ENCODE peak calls at places on chromosomes 5 and 9, in five cellular contexts. F is cardiac fibroblast, X is IMR-90, D is astrocyte of the cerebellum, R is astrocyte of the spinal cord. E is an unnamed sample.

GRCh38 chr9:5688109-5688508 is 59.2 kb downstream of the RIC1 start:
- DNase-seq in F (peak), R (peak), X (peak), D (no peak), E (no peak)

GRCh38 chr9:127926961-127927456 is 3.6 kb downstream of the PIP5KL1 start:
- DNase-seq in D (no peak), X (no peak), R (no peak), F (no peak), E (no peak)

GRCh38 chr5:8773091-8773615 is 772.7 kb downstream of the SEMA5A start:
- DNase-seq in D (peak), X (no peak), F (no peak), R (no peak), E (no peak)

GRCh38 chr5:43780586-43780985 is 177.6 kb downstream of the NNT start:
- DNase-seq in X (peak), R (peak), F (peak), D (peak), E (no peak)

GRCh38 chr9:112378441-112379176 is 1.3 kb upstream of the HSDL2 start:
- DNase-seq in F (peak), R (no peak), D (no peak), X (no peak), E (no peak)

GRCh38 chr5:177403194-177403825 is 2.8 kb upstream of the PFN3 start:
- DNase-seq in D (no peak), X (peak), R (no peak), F (no peak), E (no peak)

GRCh38 chr9:135087489-135087791 is at the start of gene OLFM1:
- DNase-seq in F (peak), R (peak), D (no peak), X (peak), E (no peak)

GRCh38 chr5:151569132-151570046 is 21.7 kb downstream of the FAT2 start:
- DNase-seq in X (no peak), R (no peak), D (no peak), F (peak), E (no peak)

GRCh38 chr9:18890372-18890771 is 142.6 kb downstream of the SAXO1 start:
- DNase-seq in R (peak), D (no peak), X (peak), F (peak), E (no peak)

GRCh38 chr9:134559013-134559412 is 82.6 kb upstream of the COL5A1 start:
- DNase-seq in D (no peak), F (no peak), R (no peak), X (no peak), E (no peak)

GRCh38 chr9:14158911-14159310 is 155.0 kb downstream of the NFIB start:
- DNase-seq in R (peak), X (peak), F (peak), D (no peak), E (no peak)

GRCh38 chr9:130306826-130307666 is 41.5 kb downstream of the HMCN2 start:
- DNase-seq in R (no peak), D (no peak), F (no peak), X (no peak), E (no peak)

GRCh38 chr5:155514105-155514563 is 500.6 kb downstream of the KIF4B start:
- DNase-seq in D (no peak), X (no peak), R (no peak), F (no peak), E (no peak)

GRCh38 chr5:81852277-81853004 is 101.5 kb upstream of the SSBP2 start:
- DNase-seq in R (peak), D (peak), X (peak), F (no peak), E (no peak)

GRCh38 chr5:126015244-126016054 is 407.8 kb upstream of the GRAMD2B start:
- DNase-seq in F (peak), D (peak), X (peak), R (peak), E (no peak)

GRCh38 chr5:176173647-176174046 is 64.6 kb upstream of the SIMC1 start:
- DNase-seq in X (no peak), F (no peak), D (no peak), R (no peak), E (no peak)

GRCh38 chr9:70924380-70924779 is 197.0 kb downstream of the TRPM3 start:
- DNase-seq in R (peak), D (peak), X (peak), F (peak), E (peak)

GRCh38 chr5:103849934-103850333 is 287.3 kb upstream of the NUDT12 start:
- DNase-seq in F (peak), R (peak), D (peak), X (peak), E (peak)

GRCh38 chr5:83718195-83718825 is 2.3 kb downstream of the HAPLN1 start:
- DNase-seq in F (peak), X (peak), D (peak), R (peak), E (peak)

GRCh38 chr5:90824436-90824835 is 265.8 kb downstream of the ADGRV1 start:
- DNase-seq in X (no peak), F (no peak), R (no peak), D (no peak), E (no peak)

GRCh38 chr5:37831821-37832524 is 7.9 kb downstream of the GDNF start:
- DNase-seq in F (peak), X (peak), D (no peak), R (no peak), E (no peak)

GRCh38 chr5:160638141-160638742 is 213.8 kb downstream of the ATP10B start:
- DNase-seq in F (no peak), X (no peak), R (no peak), D (no peak), E (no peak)

GRCh38 chr5:31232273-31232888 is 38.9 kb downstream of the CDH6 start:
- DNase-seq in D (peak), F (peak), R (peak), X (peak), E (peak)

GRCh38 chr5:14011089-14012004 is 66.9 kb upstream of the DNAH5 start:
- DNase-seq in D (peak), R (peak), X (peak), F (peak), E (peak)

GRCh38 chr5:120843390-120843980 is 379.4 kb downstream of the PRR16 start:
- DNase-seq in D (no peak), R (no peak), X (no peak), F (no peak), E (no peak)

GRCh38 chr5:179732918-179733763 is 519 bp downstream of the MAML1 start:
- DNase-seq in X (peak), R (peak), F (no peak), D (no peak), E (no peak)

GRCh38 chr5:133453825-133454224 is 158.5 kb downstream of the FSTL4 start:
- DNase-seq in X (no peak), R (no peak), F (no peak), D (no peak), E (no peak)

GRCh38 chr9:36881316-36882116 is 152.6 kb downstream of the PAX5 start:
- DNase-seq in D (no peak), X (no peak), R (no peak), F (no peak), E (no peak)

GRCh38 chr9:91770229-91770628 is 179.8 kb downstream of the ROR2 start:
- DNase-seq in R (no peak), X (no peak), F (no peak), D (no peak), E (no peak)

GRCh38 chr9:127578627-127578951 is 33.5 kb upstream of the STXBP1 start:
- DNase-seq in F (no peak), D (no peak), X (no peak), R (no peak), E (no peak)

GRCh38 chr5:125489146-125489545 is 742.7 kb upstream of the ZNF608 start:
- DNase-seq in D (no peak), R (no peak), F (no peak), X (no peak), E (no peak)

GRCh38 chr9:113886003-113886324 is 9.9 kb downstream of the ZNF618 start:
- DNase-seq in D (no peak), F (peak), X (peak), R (peak), E (no peak)

GRCh38 chr9:81417885-81418284 is 271.5 kb downstream of the TLE1 start:
- DNase-seq in D (no peak), X (no peak), R (no peak), F (no peak), E (no peak)

GRCh38 chr5:179254638-179255271 is 90.5 kb downstream of the ADAMTS2 start:
- DNase-seq in X (no peak), R (no peak), F (no peak), D (no peak), E (no peak)

GRCh38 chr9:89489548-89490527 is 8.1 kb downstream of the SEMA4D start:
- DNase-seq in F (no peak), X (no peak), R (no peak), D (no peak), E (no peak)

GRCh38 chr5:55668356-55668755 is 43.8 kb downstream of the SLC38A9 start:
- DNase-seq in R (peak), X (peak), D (peak), F (peak), E (peak)

GRCh38 chr5:83724001-83724400 is 3.3 kb upstream of the HAPLN1 start:
- DNase-seq in R (no peak), F (no peak), D (no peak), X (no peak), E (no peak)

GRCh38 chr9:91433180-91433579 is 9.5 kb upstream of the NFIL3 start:
- DNase-seq in X (peak), R (peak), F (peak), D (peak), E (peak)

GRCh38 chr5:167479796-167480195 is 811.6 kb upstream of the WWC1 start:
- DNase-seq in R (peak), D (no peak), F (no peak), X (no peak), E (no peak)
- H3K4me3 ChIP-seq in R (no peak), D (no peak), F (no peak), X (no peak), E (no peak)

GRCh38 chr5:41851116-41851515 is 19.1 kb downstream of the OXCT1 start:
- DNase-seq in F (no peak), D (no peak), X (no peak), R (no peak), E (no peak)

GRCh38 chr5:41857989-41858388 is 12.2 kb downstream of the OXCT1 start:
- DNase-seq in D (no peak), F (no peak), X (no peak), R (no peak), E (no peak)

GRCh38 chr5:41852293-41852692 is 17.9 kb downstream of the OXCT1 start:
- DNase-seq in R (no peak), F (no peak), X (no peak), D (no peak), E (no peak)

GRCh38 chr5:41858890-41859289 is 11.3 kb downstream of the OXCT1 start:
- DNase-seq in R (no peak), X (no peak), F (no peak), D (no peak), E (no peak)

GRCh38 chr5:41856644-41857491 is 13.4 kb downstream of the OXCT1 start:
- DNase-seq in F (peak), R (peak), D (peak), X (peak), E (no peak)
- TF ChIP-seq CTCF in F (peak), R (peak), D (peak), X (peak), E (peak)

DNA sequence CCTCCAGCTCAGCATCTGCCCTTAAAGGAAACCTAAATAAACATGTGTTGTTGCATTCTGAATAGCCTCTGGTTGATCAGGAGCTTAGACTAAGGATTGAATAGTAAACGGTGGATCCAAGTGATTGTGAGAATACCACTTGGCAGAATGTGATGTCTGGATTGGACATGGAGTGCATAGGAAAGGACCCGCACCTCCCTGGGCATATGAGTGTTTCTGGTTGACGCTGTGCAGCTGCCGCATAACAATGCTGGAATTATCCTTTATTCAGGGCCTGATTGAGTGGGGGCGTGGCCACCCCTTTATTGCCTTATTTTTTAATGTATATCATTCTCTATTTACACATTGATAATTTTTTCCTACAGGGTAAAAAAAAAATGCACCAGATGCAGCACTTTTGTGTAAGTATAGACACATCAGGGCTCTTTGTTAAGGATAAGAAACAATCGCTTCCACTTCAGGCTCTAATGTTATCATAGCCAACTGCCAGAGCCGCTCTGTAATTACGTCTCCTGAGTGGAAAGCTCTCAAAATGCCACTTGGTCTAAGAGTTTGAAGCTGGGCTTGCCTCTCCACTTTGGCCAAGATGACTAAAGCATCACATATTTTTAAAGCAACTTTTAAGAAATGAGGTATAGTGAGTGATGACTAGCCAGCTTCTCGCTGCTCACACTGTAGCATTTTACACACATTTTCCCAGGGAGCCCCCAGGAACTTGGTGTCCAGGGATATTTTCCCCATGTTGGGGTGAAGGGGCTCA is 5.7 kb downstream of the FGD3 start:
- DNase-seq in F (peak), R (no peak), D (no peak), X (no peak), E (no peak)
- H3K4me3 ChIP-seq in F (no peak), R (no peak), D (no peak), X (no peak), E (no peak)

GRCh38 chr9:17380126-17380861 is 198.6 kb upstream of the SH3GL2 start:
- DNase-seq in D (no peak), X (no peak), F (no peak), R (no peak), E (no peak)
- TF ChIP-seq CTCF in D (no peak), X (no peak), F (no peak), R (no peak), E (no peak)

DNA sequence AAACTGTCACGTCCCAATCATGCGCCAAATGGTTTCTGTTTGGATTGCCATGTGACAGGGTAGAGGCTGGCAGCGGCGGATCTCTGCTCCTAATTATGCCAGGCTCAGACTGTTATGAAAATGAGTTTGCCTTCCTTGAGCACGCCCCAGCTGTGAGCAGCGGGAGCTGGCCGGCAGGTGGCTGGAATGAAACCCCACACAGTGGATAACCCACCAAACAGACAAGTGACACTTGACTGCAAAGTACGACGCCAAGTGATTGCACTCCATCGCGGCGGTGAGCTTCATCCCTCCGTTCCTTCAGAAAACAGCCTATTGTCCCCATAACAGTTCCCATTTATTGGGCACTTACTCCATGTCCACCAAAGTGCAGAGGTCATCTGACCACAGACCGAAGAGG is 75.4 kb downstream of the CFAP77 start:
- DNase-seq in F (no peak), X (no peak), R (no peak), D (no peak), E (no peak)
- H3K4me3 ChIP-seq in F (no peak), X (no peak), R (no peak), D (no peak), E (no peak)

DNA sequence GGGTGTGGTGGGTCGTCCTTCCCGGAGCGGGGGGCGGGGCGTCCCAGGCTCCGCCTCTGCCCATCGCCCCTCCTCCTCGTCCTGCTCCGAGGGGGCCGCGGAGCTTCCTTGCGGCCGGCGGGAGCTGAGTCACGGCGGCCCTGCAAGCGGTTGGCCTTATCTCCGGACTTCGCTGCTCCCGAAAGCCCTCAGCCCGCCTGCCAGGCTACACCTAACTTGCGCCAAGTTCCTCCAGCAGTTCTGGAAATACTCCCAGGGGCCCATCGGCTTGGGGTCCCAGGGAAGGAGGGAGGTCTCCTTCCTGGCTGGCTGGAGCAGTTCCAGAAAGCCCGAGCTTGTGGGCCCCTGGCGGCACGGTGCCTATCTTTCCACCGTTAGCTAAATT is 54.2 kb upstream of the CDKN2AIPNL start:
- DNase-seq in F (peak), X (peak), R (peak), D (peak), E (peak)
- TF ChIP-seq CTCF in F (no peak), X (no peak), R (no peak), D (no peak), E (no peak)

GRCh38 chr9:136664000-136664798 is 1.5 kb downstream of the EGFL7 start:
- DNase-seq in R (no peak), X (no peak), D (no peak), F (no peak), E (no peak)
- H3K4me3 ChIP-seq in R (no peak), X (no peak), D (no peak), F (peak), E (no peak)

GRCh38 chr9:77805810-77806209 is 157.7 kb upstream of the GNA14 start:
- DNase-seq in F (no peak), X (no peak), R (no peak), D (no peak), E (no peak)

GRCh38 chr9:77802512-77803293 is 154.6 kb upstream of the GNA14 start:
- DNase-seq in F (no peak), D (no peak), X (no peak), R (no peak), E (no peak)

GRCh38 chr9:77803423-77803822 is 155.3 kb upstream of the GNA14 start:
- DNase-seq in F (no peak), D (no peak), R (no peak), X (no peak), E (no peak)

GRCh38 chr9:77800924-77801551 is 152.9 kb upstream of the GNA14 start:
- DNase-seq in F (no peak), R (no peak), D (no peak), X (no peak), E (no peak)

GRCh38 chr9:77802064-77802463 is 153.9 kb upstream of the GNA14 start:
- DNase-seq in F (no peak), X (no peak), R (no peak), D (no peak), E (no peak)
- TF ChIP-seq CTCF in F (no peak), X (no peak), R (no peak), D (no peak), E (no peak)

DNA sequence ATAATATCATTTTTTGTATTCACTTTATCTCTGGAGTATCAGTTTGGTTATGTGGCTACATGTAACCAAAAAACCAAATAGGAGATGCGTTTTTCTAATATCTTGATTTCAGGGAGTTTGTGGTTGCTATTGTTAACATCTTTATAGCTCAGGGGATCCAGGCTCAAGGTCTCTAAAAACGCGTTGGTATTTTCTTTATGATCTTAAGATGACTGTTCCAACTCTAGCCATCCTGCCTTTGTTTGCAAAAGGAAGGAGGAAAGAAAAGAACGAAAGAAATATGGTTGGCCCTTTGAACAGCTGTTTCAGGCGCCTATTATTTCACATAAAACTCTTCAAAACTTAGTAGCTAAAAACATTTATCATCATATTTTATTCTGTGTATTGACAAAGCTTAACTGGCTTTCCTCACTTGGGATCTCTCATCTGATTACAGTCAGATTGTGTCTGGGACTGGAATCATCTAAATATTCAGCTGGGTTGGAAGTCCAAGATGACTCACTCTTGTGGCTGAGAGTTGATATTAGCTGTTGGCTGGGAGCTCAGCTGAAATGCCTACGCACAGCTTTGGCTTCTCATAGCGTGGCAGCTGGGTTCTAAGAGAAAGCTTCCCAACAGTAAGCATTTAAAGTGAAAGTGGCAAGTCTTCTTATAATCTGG is 60.1 kb downstream of the FAM174A start:
- DNase-seq in F (peak), X (peak), R (peak), D (peak), E (peak)
- H3K4me3 ChIP-seq in F (peak), X (peak), R (peak), D (peak), E (no peak)

DNA sequence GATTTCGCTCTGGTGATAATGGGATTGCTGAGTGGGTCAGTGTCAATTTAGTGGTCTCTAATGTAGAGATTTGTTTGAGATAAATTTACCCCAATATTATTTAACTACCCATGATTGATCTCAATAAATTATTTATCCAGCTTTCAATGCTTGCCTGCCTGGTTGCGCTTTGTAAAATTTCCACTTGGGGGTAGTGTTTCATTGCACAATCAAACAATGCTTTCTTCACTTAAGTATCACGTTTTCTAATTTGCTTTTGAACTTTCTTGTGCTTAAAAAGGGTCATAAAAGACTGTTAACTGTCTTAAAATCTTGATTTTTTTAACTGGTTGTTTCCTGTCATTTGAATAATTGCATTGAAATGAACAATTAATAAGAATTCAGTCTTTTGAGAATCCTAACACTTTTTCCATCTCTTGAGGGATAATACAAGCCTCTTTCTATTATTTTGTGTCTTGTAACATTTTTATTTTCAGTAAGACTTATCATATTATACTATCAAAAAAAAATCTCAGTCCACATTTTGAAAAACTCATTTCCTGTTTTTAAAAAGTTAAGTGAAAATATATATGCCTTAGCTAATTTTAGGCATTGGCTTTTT is 18.7 kb downstream of the HSD17B4 start:
- DNase-seq in R (peak), F (peak), D (peak), X (peak), E (no peak)
- TF ChIP-seq CTCF in R (peak), F (peak), D (peak), X (peak), E (peak)